ENCODE peak calls at places on chromosome 11, in ten cellular contexts. I is IMR-90; K is OCI-LY7; D is AG04450; B is CD8-positive, alpha-beta T cell; A is H9; Y is neural progenitor cell; X is CD4-positive, alpha-beta T cell; Q is cardiac muscle cell; E is psoas muscle. V is an unnamed sample.

GRCh38 chr11:66629356-66629755 is 9.1 kb upstream of the RBM4 start:
- DNase-seq in I (no peak), K (no peak), D (no peak), B (no peak), A (no peak), Y (no peak), X (no peak), Q (no peak), E (no peak), V (no peak)

GRCh38 chr11:44861829-44862545 is 88.7 kb downstream of the TP53I11 start:
- DNase-seq in I (peak; percentile 99), K (no peak), D (peak; percentile 98), B (peak; percentile 83), A (peak; percentile 83), Y (peak; percentile 58), X (peak; percentile 71), Q (peak; percentile 99), E (peak; percentile 68), V (peak; percentile 70)

GRCh38 chr11:118410055-118410745 is 8.8 kb downstream of the ATP5MG start:
- DNase-seq in I (no peak), K (no peak), D (no peak), B (no peak), A (no peak), Y (no peak), X (no peak), Q (no peak), E (no peak), V (no peak)

GRCh38 chr11:68816251-68816776 is 25.4 kb downstream of the CPT1A start:
- DNase-seq in I (no peak), K (no peak), D (no peak), B (no peak), A (no peak), Y (peak; percentile 14), X (no peak), Q (no peak), E (no peak), V (no peak)

GRCh38 chr11:113147249-113147648 is 167.1 kb upstream of the TTC12 start:
- DNase-seq in I (no peak), K (no peak), D (no peak), B (no peak), A (peak; percentile 46), Y (peak; percentile 67), X (no peak), Q (peak; percentile 28), E (no peak), V (no peak)

GRCh38 chr11:76830639-76831312 is 29.9 kb upstream of the ACER3 start:
- DNase-seq in I (peak; percentile 44), K (no peak), D (no peak), B (no peak), A (no peak), Y (no peak), X (no peak), Q (peak; percentile 77), E (no peak), V (no peak)

GRCh38 chr11:103061656-103062055 is 30.3 kb downstream of the DCUN1D5 start:
- DNase-seq in I (no peak), K (no peak), D (no peak), B (no peak), A (no peak), Y (no peak), X (no peak), Q (no peak), E (no peak), V (no peak)

GRCh38 chr11:64372802-64373597 is 14.0 kb downstream of the RPS6KA4 start:
- DNase-seq in I (no peak), K (no peak), D (no peak), B (no peak), A (peak; percentile 95), Y (no peak), X (no peak), Q (no peak), E (no peak), V (no peak)

GRCh38 chr11:121961228-121961860 is 154.7 kb downstream of the BLID start:
- DNase-seq in I (peak; percentile 21), K (no peak), D (no peak), B (no peak), A (no peak), Y (no peak), X (no peak), Q (peak; percentile 20), E (no peak), V (no peak)

GRCh38 chr11:15935370-15935769 is 421.0 kb downstream of the SOX6 start:
- DNase-seq in I (no peak), K (no peak), D (no peak), B (no peak), A (no peak), Y (no peak), X (no peak), Q (no peak), E (no peak), V (no peak)

GRCh38 chr11:15938362-15938725 is 418.0 kb downstream of the SOX6 start:
- DNase-seq in I (no peak), K (no peak), D (no peak), B (no peak), A (no peak), Y (no peak), X (no peak), Q (no peak), E (no peak), V (no peak)

GRCh38 chr11:15936011-15936410 is 420.3 kb downstream of the SOX6 start:
- DNase-seq in I (no peak), K (no peak), D (no peak), B (no peak), A (no peak), Y (no peak), X (no peak), Q (no peak), E (no peak), V (no peak)

GRCh38 chr11:15938983-15939382 is 417.4 kb downstream of the SOX6 start:
- DNase-seq in I (no peak), K (no peak), D (no peak), B (no peak), A (no peak), Y (no peak), X (no peak), Q (no peak), E (no peak), V (no peak)

GRCh38 chr11:15937601-15938361 is 418.6 kb downstream of the SOX6 start:
- DNase-seq in I (peak; percentile 32), K (no peak), D (peak; percentile 13), B (no peak), A (peak; percentile 40), Y (no peak), X (no peak), Q (no peak), E (no peak), V (no peak)
- TF ChIP-seq CTCF in I (peak; percentile 7), K (no peak), D (no peak), B (no peak), A (peak; percentile 14), Y (no peak), X (no peak), Q (no peak), E (no peak), V (no peak)

DNA sequence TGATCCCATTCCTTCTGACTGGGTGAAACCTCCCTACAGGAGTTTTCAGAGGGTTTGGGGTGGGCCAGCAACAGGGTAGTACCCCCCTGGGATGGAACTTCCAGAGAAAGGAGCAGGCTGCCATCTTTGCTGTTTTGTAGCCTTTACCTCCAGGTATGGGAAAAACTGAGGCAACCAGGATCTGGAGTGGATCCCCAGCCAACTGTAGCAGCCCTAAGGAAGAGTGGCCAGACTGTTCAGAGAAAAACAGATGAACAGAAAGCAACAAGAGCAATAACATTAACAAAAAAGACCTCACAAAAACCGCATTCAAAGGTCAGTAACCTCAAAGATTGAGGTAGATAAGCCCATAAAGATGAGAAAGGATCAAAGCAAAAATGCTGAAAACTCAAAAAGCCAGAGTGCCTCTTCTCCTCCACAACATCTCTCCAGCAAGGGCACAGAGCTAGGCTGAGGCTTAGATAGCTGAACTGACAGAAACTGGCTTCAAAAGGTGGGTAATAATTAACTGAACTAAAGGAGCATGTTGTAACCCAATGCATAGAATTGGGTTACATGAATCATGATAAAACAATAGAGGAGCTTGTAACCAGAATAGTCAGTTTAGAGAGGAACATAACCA is 1288.6 kb upstream of the CNTN5 start:
- DNase-seq in I (no peak), K (no peak), D (no peak), B (no peak), A (no peak), Y (no peak), X (no peak), Q (no peak), E (no peak), V (no peak)
- H3K9me3 ChIP-seq in I (no peaks in the 10 kb centered on the region), K (no peaks in the 10 kb centered on the region), D (no peaks in the 10 kb centered on the region), B (no peaks in the 10 kb centered on the region), A (no peaks in the 10 kb centered on the region), Y (no peaks in the 10 kb centered on the region), X (no peaks in the 10 kb centered on the region), Q (no peaks in the 10 kb centered on the region), E (no peaks in the 10 kb centered on the region), V (no peaks in the 10 kb centered on the region)

GRCh38 chr11:20759541-20759940 is 90.2 kb downstream of the NELL1 start:
- DNase-seq in I (no peak), K (no peak), D (no peak), B (no peak), A (no peak), Y (no peak), X (no peak), Q (no peak), E (no peak), V (no peak)

DNA sequence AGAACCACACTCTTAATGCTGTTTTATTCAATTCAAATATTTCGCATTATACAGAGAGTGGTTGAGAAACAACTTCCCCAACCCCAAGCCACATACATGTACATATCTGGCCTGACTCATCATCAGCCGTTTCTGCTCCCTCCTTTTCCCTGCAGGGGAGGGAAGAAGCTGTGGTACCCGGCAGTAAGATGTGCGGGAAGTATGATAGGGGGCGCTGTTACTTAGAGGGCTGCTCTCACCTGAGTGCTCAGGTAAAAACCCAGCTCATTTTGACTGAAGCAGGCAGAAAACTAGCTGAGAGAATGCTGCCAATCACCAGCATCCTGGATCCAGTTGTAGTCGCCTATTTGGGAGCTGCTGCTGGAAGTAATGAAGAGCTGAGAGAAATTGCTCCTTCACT is 85.6 kb downstream of the NELL1 start:
- DNase-seq in I (no peak), K (peak; percentile 0), D (no peak), B (no peak), A (peak; percentile 72), Y (peak; percentile 55), X (no peak), Q (no peak), E (no peak), V (no peak)
- TF ChIP-seq CTCF in I (no peak), K (peak; percentile 53), D (no peak), B (no peak), A (peak; percentile 88), Y (peak; percentile 61), X (no peak), Q (no peak), E (no peak), V (no peak)

DNA sequence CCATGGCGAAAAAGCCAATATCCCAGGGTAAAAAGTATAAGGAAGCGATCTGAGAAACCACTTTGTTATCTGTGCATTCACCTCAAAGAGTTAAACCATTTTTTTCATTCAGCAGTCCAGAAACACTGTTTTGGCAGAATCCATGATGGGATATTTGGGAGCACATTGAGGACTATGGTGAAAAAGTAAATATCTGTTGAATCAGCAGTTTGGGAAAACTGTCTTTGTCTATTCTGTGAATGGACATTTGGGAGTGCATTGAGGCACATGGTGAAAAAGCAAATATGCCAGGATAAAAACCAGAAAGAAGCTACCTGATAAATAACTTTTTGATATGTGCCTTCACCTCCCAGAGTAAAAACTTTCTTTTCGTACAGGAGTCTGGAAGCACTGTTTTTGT is 187.4 kb downstream of the OR4A47 start:
- DNase-seq in I (no peak), K (no peak), D (no peak), B (no peak), A (no peak), Y (no peak), X (no peak), Q (no peak), E (no peak), V (no peak)
- H3K9me3 ChIP-seq in I (no peaks in the 10 kb centered on the region), K (no peaks in the 10 kb centered on the region), D (no peaks in the 10 kb centered on the region), B (peaks cover 6% of the 10 kb centered on the region), A (peaks cover 55% of the 10 kb centered on the region), Y (peaks cover 15% of the 10 kb centered on the region), X (peaks cover 47% of the 10 kb centered on the region), Q (no peaks in the 10 kb centered on the region), E (peaks cover 10% of the 10 kb centered on the region), V (peaks cover 47% of the 10 kb centered on the region)